ENCODE peak calls at places on chromosome 22, in eight cellular contexts. T, D, R, K, P, J, M and U are unnamed samples.

GRCh38 chr22:23405366-23405851 is 174.7 kb downstream of the IGLL1 start:
- DNase-seq in T (no peak), D (no peak), R (no peak), K (no peak), P (no peak), J (no peak), M (no peak), U (no peak)

GRCh38 chr22:24841261-24841660 is 35.2 kb downstream of the SGSM1 start:
- DNase-seq in T (no peak), D (no peak), R (no peak), K (no peak), P (no peak), J (no peak), M (no peak), U (no peak)

GRCh38 chr22:44965171-44965570 is 44.6 kb downstream of the PHF21B start:
- DNase-seq in T (no peak), D (no peak), R (no peak), K (no peak), P (no peak), J (no peak), M (no peak), U (no peak)

GRCh38 chr22:29216873-29217666 is 11.4 kb downstream of the EMID1 start:
- DNase-seq in T (peak; percentile 29), D (no peak), R (peak; percentile 49), K (no peak), P (no peak), J (no peak), M (no peak), U (no peak)

GRCh38 chr22:44047891-44048301 is 23.8 kb downstream of the PARVB start:
- DNase-seq in T (no peak), D (no peak), R (peak; percentile 74), K (no peak), P (no peak), J (no peak), M (no peak), U (no peak)

GRCh38 chr22:19882446-19883381 is 28.0 kb upstream of the GNB1L start:
- DNase-seq in T (no peak), D (no peak), R (no peak), K (no peak), P (no peak), J (no peak), M (no peak), U (no peak)

GRCh38 chr22:49393526-49393925 is 434.1 kb downstream of the BRD1 start:
- DNase-seq in T (no peak), D (no peak), R (no peak), K (no peak), P (no peak), J (no peak), M (no peak), U (no peak)

GRCh38 chr22:34414467-34415440 is 494.5 kb upstream of the LARGE1 start:
- DNase-seq in T (no peak), D (no peak), R (peak; percentile 88), K (no peak), P (no peak), J (peak; percentile 19), M (peak; percentile 3), U (peak; percentile 90)

GRCh38 chr22:29539105-29539504 is 14.5 kb downstream of the THOC5 start:
- DNase-seq in T (no peak), D (no peak), R (no peak), K (no peak), P (no peak), J (no peak), M (no peak), U (no peak)

GRCh38 chr22:21819183-21819770 is 48.2 kb downstream of the MAPK1 start:
- DNase-seq in T (no peak), D (no peak), R (no peak), K (no peak), P (no peak), J (no peak), M (no peak), U (no peak)

GRCh38 chr22:36331306-36331911 is 56.4 kb downstream of the MYH9 start:
- DNase-seq in T (peak; percentile 45), D (peak; percentile 94), R (peak; percentile 96), K (peak; percentile 31), P (peak; percentile 80), J (no peak), M (peak; percentile 94), U (peak; percentile 91)

GRCh38 chr22:47249370-47249928 is 487.0 kb downstream of the TBC1D22A start:
- DNase-seq in T (no peak), D (no peak), R (no peak), K (no peak), P (no peak), J (no peak), M (no peak), U (peak; percentile 18)